ENCODE peak calls at places on chromosomes 4 and X, in four cellular contexts. U is T-helper 1 cell, Z is substantia nigra, G is sigmoid colon. M is an unnamed sample.

GRCh38 chr4:40856836-40857362 is 107.1 kb downstream of the NSUN7 start:
- DNase-seq in U (no peak), Z (peak; percentile 45), G (peak; percentile 77), M (peak; percentile 36)

GRCh38 chr4:108426493-108426892 is 193.9 kb upstream of the RPL34 start:
- DNase-seq in Z (no peak), G (no peak), U (no peak), M (no peak)

GRCh38 chr4:185115827-185116232 is 27.2 kb upstream of the SLC25A4 start:
- DNase-seq in G (no peak), U (no peak), Z (no peak), M (no peak)

GRCh38 chr4:60034371-60034770 is 1165.8 kb upstream of the ADGRL3 start:
- DNase-seq in Z (no peak), G (no peak), U (no peak), M (no peak)

GRCh38 chr4:7487464-7487863 is 52.7 kb upstream of the PSAPL1 start:
- DNase-seq in Z (no peak), U (no peak), G (no peak), M (no peak)

GRCh38 chr4:128244379-128244778 is 43.2 kb downstream of the PGRMC2 start:
- DNase-seq in U (no peak), G (no peak), Z (no peak), M (no peak)

GRCh38 chrX:115018040-115018647 is 728 bp upstream of the IL13RA2 start:
- DNase-seq in Z (no peak), U (no peak), G (no peak), M (no peak)

GRCh38 chr4:83089759-83090158 is 24.8 kb downstream of the PLAC8 start:
- DNase-seq in U (no peak), Z (no peak), G (no peak), M (no peak)

GRCh38 chr4:165131247-165131832 is 18.7 kb upstream of the TMEM192 start:
- DNase-seq in Z (no peak), G (peak; percentile 70), U (peak; percentile 24), M (peak; percentile 32)

GRCh38 chr4:65014078-65014477 is 604.8 kb upstream of the TECRL start:
- DNase-seq in Z (no peak), U (no peak), G (no peak), M (no peak)